ENCODE peak calls at places on chromosome 14, in seven cellular contexts. Y is DND-41, H is tibial nerve, D is fibroblast of pulmonary artery, M is neural progenitor cell, Q is stomach, G is BE2C. O is an unnamed sample.

GRCh38 chr14:67420102-67420739 is 8.3 kb upstream of the PLEK2 start:
- DNase-seq in Y (peak), H (no peak), D (no peak), M (peak), Q (no peak), G (peak), O (no peak)

GRCh38 chr14:93042968-93043940 is 72.5 kb downstream of the ITPK1 start:
- DNase-seq in Y (no peak), H (no peak), D (peak), M (no peak), Q (peak), G (peak), O (no peak)

GRCh38 chr14:81302613-81303012 is 81.9 kb upstream of the GTF2A1 start:
- DNase-seq in Y (no peak), H (no peak), D (no peak), M (no peak), Q (no peak), G (no peak), O (no peak)

GRCh38 chr14:76546426-76547221 is 170.7 kb downstream of the ESRRB start:
- DNase-seq in Y (peak), H (no peak), D (no peak), M (peak), Q (no peak), G (peak), O (no peak)

GRCh38 chr14:75461755-75462349 is 34.0 kb downstream of the JDP2 start:
- DNase-seq in Y (no peak), H (no peak), D (no peak), M (no peak), Q (peak), G (no peak), O (no peak)

GRCh38 chr14:68271996-68272395 is 452.4 kb downstream of the RAD51B start:
- DNase-seq in Y (no peak), H (no peak), D (no peak), M (no peak), Q (no peak), G (no peak), O (no peak)

GRCh38 chr14:94581127-94581999 is at the start of gene SERPINA5:
- DNase-seq in Y (no peak), H (peak), D (peak), M (peak), Q (peak), G (peak), O (no peak)

GRCh38 chr14:68667313-68667791 is 125.5 kb downstream of the ZFP36L1 start:
- DNase-seq in Y (no peak), H (no peak), D (peak), M (no peak), Q (no peak), G (no peak), O (no peak)

GRCh38 chr14:76782885-76783566 is 21.8 kb downstream of the VASH1 start:
- DNase-seq in Y (no peak), H (no peak), D (peak), M (no peak), Q (no peak), G (no peak), O (no peak)

GRCh38 chr14:97337670-97338069 is 540.5 kb downstream of the VRK1 start:
- DNase-seq in Y (no peak), H (no peak), D (no peak), M (no peak), Q (no peak), G (no peak), O (no peak)

GRCh38 chr14:99186956-99187690 is 84.9 kb downstream of the BCL11B start:
- DNase-seq in Y (no peak), H (no peak), D (no peak), M (no peak), Q (no peak), G (no peak), O (no peak)

GRCh38 chr14:60756847-60757246 is 22.3 kb downstream of the MNAT1 start:
- DNase-seq in Y (no peak), H (no peak), D (peak), M (no peak), Q (no peak), G (no peak), O (no peak)

GRCh38 chr14:103656031-103656757 is 27.2 kb downstream of the KLC1 start:
- DNase-seq in Y (no peak), H (no peak), D (peak), M (no peak), Q (no peak), G (no peak), O (no peak)

GRCh38 chr14:32509632-32510187 is 180.6 kb downstream of the AKAP6 start:
- DNase-seq in Y (no peak), H (peak), D (peak), M (peak), Q (peak), G (no peak), O (no peak)

GRCh38 chr14:99747167-99747566 is 46.0 kb upstream of the EML1 start:
- DNase-seq in Y (no peak), H (no peak), D (no peak), M (no peak), Q (no peak), G (no peak), O (no peak)

GRCh38 chr14:33062476-33062875 is 123.8 kb downstream of the NPAS3 start:
- DNase-seq in Y (no peak), H (no peak), D (no peak), M (no peak), Q (no peak), G (no peak), O (no peak)

GRCh38 chr14:99727096-99727870 is 43.2 kb downstream of the CYP46A1 start:
- DNase-seq in Y (no peak), H (no peak), D (no peak), M (no peak), Q (peak), G (no peak), O (no peak)

GRCh38 chr14:76514599-76514998 is 138.7 kb downstream of the ESRRB start:
- DNase-seq in Y (peak), H (no peak), D (peak), M (no peak), Q (no peak), G (peak), O (no peak)

GRCh38 chr14:62179367-62180018 is 417.3 kb downstream of the SNAPC1 start:
- DNase-seq in Y (peak), H (peak), D (peak), M (peak), Q (peak), G (peak), O (peak)

GRCh38 chr14:24840204-24840893 is 206.4 kb upstream of the GZMB start:
- DNase-seq in Y (no peak), H (no peak), D (no peak), M (peak), Q (no peak), G (no peak), O (no peak)

GRCh38 chr14:35814371-35815005 is 5.4 kb upstream of the RALGAPA1 start:
- DNase-seq in Y (peak), H (peak), D (peak), M (peak), Q (peak), G (peak), O (no peak)

GRCh38 chr14:100187247-100187833 is 27.9 kb upstream of the DEGS2 start:
- DNase-seq in Y (no peak), H (no peak), D (no peak), M (no peak), Q (peak), G (no peak), O (no peak)

GRCh38 chr14:58645641-58646040 is 7.9 kb downstream of the DACT1 start:
- DNase-seq in Y (no peak), H (no peak), D (no peak), M (no peak), Q (no peak), G (no peak), O (no peak)

GRCh38 chr14:102590667-102591099 is 1.8 kb upstream of the RCOR1 start:
- DNase-seq in Y (no peak), H (peak), D (peak), M (peak), Q (peak), G (peak), O (no peak)

GRCh38 chr14:42224053-42224888 is 617.6 kb downstream of the LRFN5 start:
- DNase-seq in Y (peak), H (peak), D (peak), M (peak), Q (peak), G (peak), O (no peak)

GRCh38 chr14:44846232-44846824 is 115.4 kb downstream of the KLHL28 start:
- DNase-seq in Y (peak), H (peak), D (peak), M (peak), Q (no peak), G (peak), O (no peak)

GRCh38 chr14:95267306-95267705 is 52.4 kb downstream of the CLMN start:
- DNase-seq in Y (peak), H (no peak), D (no peak), M (no peak), Q (no peak), G (no peak), O (no peak)

GRCh38 chr14:33618361-33619095 is 332.3 kb downstream of the EGLN3 start:
- DNase-seq in Y (no peak), H (no peak), D (peak), M (no peak), Q (no peak), G (no peak), O (no peak)

GRCh38 chr14:23181946-23182345 is 1.5 kb downstream of the SLC7A8 start:
- DNase-seq in Y (no peak), H (no peak), D (no peak), M (peak), Q (no peak), G (no peak), O (no peak)
- H3K4me3 ChIP-seq in Y (no peak), H (no peak), D (peak), M (peak), Q (peak), G (no peak), O (no peak)

GRCh38 chr14:63759454-63759853 is 31.6 kb upstream of the SGPP1 start:
- DNase-seq in Y (peak), H (no peak), D (peak), M (no peak), Q (no peak), G (no peak), O (no peak)
- TF ChIP-seq CTCF in Y (no peak), H (no peak), D (no peak), M (no peak), Q (no peak), G (no peak), O (no peak)

GRCh38 chr14:71885301-71885700 is 46.9 kb upstream of the RGS6 start:
- DNase-seq in Y (no peak), H (no peak), D (no peak), M (no peak), Q (no peak), G (no peak), O (no peak)

DNA sequence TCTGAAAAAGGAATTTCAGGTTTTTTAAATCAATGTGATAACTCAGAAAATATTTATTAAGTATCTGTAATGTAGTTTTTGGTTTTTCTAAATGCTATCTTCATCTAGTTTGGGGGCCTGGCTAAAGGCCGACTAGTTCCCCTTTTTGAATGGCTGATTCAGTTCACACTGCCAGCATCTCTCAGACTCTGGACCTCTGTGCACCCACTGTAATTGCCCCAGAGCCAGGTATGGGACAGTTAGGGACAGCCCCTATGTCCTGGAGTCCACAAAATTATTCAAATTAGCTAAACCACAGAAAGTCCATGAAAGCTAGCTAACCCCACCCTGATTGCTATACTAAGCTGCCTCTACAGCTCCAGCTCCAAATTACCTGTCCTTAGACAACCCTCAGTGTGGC is 49.1 kb upstream of the RGS6 start:
- DNase-seq in Y (no peak), H (no peak), D (no peak), M (no peak), Q (no peak), G (no peak), O (peak)
- H3K4me3 ChIP-seq in Y (no peak), H (no peak), D (no peak), M (no peak), Q (no peak), G (no peak), O (no peak)

GRCh38 chr14:88934231-88934898 is 109.9 kb downstream of the TTC8 start:
- DNase-seq in Y (no peak), H (no peak), D (peak), M (no peak), Q (no peak), G (no peak), O (no peak)

GRCh38 chr14:88933203-88933602 is 108.8 kb downstream of the TTC8 start:
- DNase-seq in Y (no peak), H (no peak), D (no peak), M (no peak), Q (no peak), G (no peak), O (no peak)

GRCh38 chr14:88935083-88935482 is 110.6 kb downstream of the TTC8 start:
- DNase-seq in Y (no peak), H (no peak), D (no peak), M (no peak), Q (no peak), G (no peak), O (no peak)

GRCh38 chr14:88929656-88930436 is 105.4 kb downstream of the TTC8 start:
- DNase-seq in Y (no peak), H (no peak), D (no peak), M (no peak), Q (no peak), G (no peak), O (no peak)
- TF ChIP-seq CTCF in Y (peak), H (no peak), D (peak), M (peak), Q (no peak), G (peak), O (peak)

DNA sequence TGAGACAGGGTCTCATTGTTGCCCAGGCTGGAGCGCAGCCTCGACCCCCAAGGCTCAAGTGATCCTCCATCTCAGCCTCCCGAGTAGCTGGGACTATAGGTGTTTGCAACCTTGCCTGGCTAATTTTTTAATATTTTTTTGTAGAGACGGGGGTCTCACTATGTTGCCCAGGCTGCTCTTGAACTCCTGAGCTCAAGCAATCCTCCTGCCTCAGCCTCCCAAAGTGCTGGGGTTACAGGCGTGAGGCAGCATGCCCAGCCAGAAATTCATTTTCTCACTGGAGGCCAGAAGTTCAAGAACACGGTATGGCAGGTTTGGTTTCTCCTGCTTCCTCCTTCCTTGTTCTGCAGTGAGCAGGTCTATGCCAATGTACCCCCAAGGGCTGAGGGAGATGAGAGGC is 3.7 kb downstream of the RNASE1 start:
- DNase-seq in Y (no peak), H (no peak), D (no peak), M (no peak), Q (no peak), G (no peak), O (no peak)
- H3K4me3 ChIP-seq in Y (no peak), H (no peak), D (no peak), M (no peak), Q (no peak), G (no peak), O (no peak)